ENCODE peak calls at places on chromosomes 11 and 22, in seven cellular contexts. J is GM23248; L is right lobe of liver; T is uterus; C is naive thymus-derived CD4-positive, alpha-beta T cell; H is Panc1; P is CD4-positive, CD25-positive, alpha-beta regulatory T cell. R is an unnamed sample.
A peak's percentile ranks its signal among the peaks of the same experiment; 100 is the strongest.

GRCh38 chr11:61752117-61752924 is at the start of gene MYRF:
- DNase-seq in H (no peak), T (peak; percentile 70), J (peak; percentile 79), P (peak; percentile 24), C (peak; percentile 79), L (peak; percentile 70), R (peak; percentile 49)

GRCh38 chr11:15933896-15934625 is 422.3 kb downstream of the SOX6 start:
- DNase-seq in J (no peak), C (no peak), P (no peak), T (no peak), H (no peak), L (no peak), R (no peak)

GRCh38 chr11:3231851-3232744 is at the start of gene MRGPRE:
- DNase-seq in T (peak; percentile 54), L (peak; percentile 41), P (no peak), J (peak; percentile 58), H (no peak), C (no peak), R (peak; percentile 62)

GRCh38 chr22:45294030-45294429 is 9.3 kb downstream of the UPK3A start:
- DNase-seq in T (no peak), C (no peak), H (no peak), P (no peak), J (no peak), L (no peak), R (no peak)

GRCh38 chr11:2206291-2206690 is 34.7 kb upstream of the TH start:
- DNase-seq in T (peak; percentile 4), P (no peak), C (peak; percentile 9), J (no peak), L (no peak), H (no peak), R (peak; percentile 2)

GRCh38 chr22:44483878-44484277 is 14.2 kb downstream of the RTL6 start:
- DNase-seq in J (no peak), T (no peak), P (no peak), H (no peak), C (no peak), L (no peak), R (no peak)

GRCh38 chr11:75482310-75482606 is 43.5 kb downstream of the GDPD5 start:
- DNase-seq in J (no peak), T (no peak), H (no peak), C (no peak), L (no peak), P (no peak), R (no peak)

GRCh38 chr11:60810583-60810982 is 25.4 kb downstream of the MS4A10 start:
- DNase-seq in L (no peak), T (no peak), J (no peak), P (no peak), C (no peak), H (no peak), R (no peak)

GRCh38 chr11:65366340-65366773 is 11.8 kb downstream of the TIGD3 start:
- DNase-seq in H (peak; percentile 60), J (peak; percentile 90), L (no peak), T (no peak), P (peak; percentile 69), C (no peak), R (no peak)

GRCh38 chr11:76609736-76610370 is 60.7 kb downstream of the LRRC32 start:
- DNase-seq in J (peak; percentile 39), H (no peak), P (no peak), T (no peak), L (no peak), C (no peak), R (no peak)

GRCh38 chr11:85806876-85807275 is 4.1 kb downstream of the SYTL2 start:
- DNase-seq in L (no peak), J (no peak), H (no peak), T (no peak), P (no peak), C (no peak), R (no peak)

GRCh38 chr11:26040339-26040738 is 291.6 kb upstream of the ANO3 start:
- DNase-seq in H (no peak), T (no peak), P (no peak), J (no peak), L (no peak), C (no peak), R (no peak)

GRCh38 chr11:75313457-75314272 is 37.8 kb downstream of the ARRB1 start:
- DNase-seq in H (no peak), J (peak; percentile 85), L (peak; percentile 40), P (no peak), C (no peak), T (peak; percentile 67), R (peak; percentile 76)

GRCh38 chr11:118434553-118435232 is 1.6 kb upstream of the KMT2A start:
- DNase-seq in P (no peak), L (peak; percentile 31), J (peak; percentile 73), C (peak; percentile 41), T (peak; percentile 25), H (no peak), R (peak; percentile 19)

GRCh38 chr11:8062781-8063257 is 18.2 kb upstream of the TUB start:
- DNase-seq in P (no peak), J (peak; percentile 45), C (no peak), L (no peak), H (no peak), T (no peak), R (no peak)

GRCh38 chr11:121553367-121553766 is 100.6 kb upstream of the SORL1-AS1 start:
- DNase-seq in C (no peak), L (no peak), H (no peak), J (no peak), P (no peak), T (no peak), R (no peak)

GRCh38 chr11:57324154-57324885 is 432 bp downstream of the TNKS1BP1 start:
- DNase-seq in C (peak; percentile 32), J (peak; percentile 73), H (no peak), L (peak; percentile 56), T (peak; percentile 60), P (peak; percentile 20), R (peak; percentile 53)

GRCh38 chr11:70085815-70086769 is 8.0 kb downstream of the ANO1 start:
- DNase-seq in P (no peak), C (no peak), L (peak; percentile 71), H (no peak), J (no peak), T (no peak), R (no peak)

GRCh38 chr11:9530020-9530628 is 43.3 kb upstream of the WEE1 start:
- DNase-seq in T (no peak), H (no peak), C (no peak), L (no peak), P (no peak), J (no peak), R (no peak)

GRCh38 chr11:35911013-35911412 is 32.8 kb upstream of the LDLRAD3 start:
- DNase-seq in H (no peak), C (no peak), J (no peak), T (no peak), P (no peak), L (no peak), R (no peak)

GRCh38 chr11:75014129-75014528 is 25.4 kb downstream of the NEU3 start:
- DNase-seq in H (no peak), L (no peak), T (no peak), P (no peak), J (peak; percentile 82), C (no peak), R (no peak)

GRCh38 chr11:69074375-69074774 is 25.6 kb downstream of the TPCN2 start:
- DNase-seq in H (no peak), C (no peak), L (no peak), T (no peak), J (no peak), P (no peak), R (no peak)
- H3K4me1 ChIP-seq in H (no peaks in the 10 kb centered on the region), C (no peaks in the 10 kb centered on the region), L (no peaks in the 10 kb centered on the region), T (peaks cover 8% of the 10 kb centered on the region), J (peaks cover 21% of the 10 kb centered on the region), P (peaks cover 2% of the 10 kb centered on the region), R (peaks cover 26% of the 10 kb centered on the region)

GRCh38 chr11:1100417-1101245 is 26.0 kb downstream of the MUC2 start:
- DNase-seq in H (no peak), P (no peak), J (no peak), C (no peak), L (peak; percentile 11), T (no peak), R (no peak)
- H3K36me3 ChIP-seq in H (no peaks in the 10 kb centered on the region), P (no peaks in the 10 kb centered on the region), J (no peaks in the 10 kb centered on the region), C (no peaks in the 10 kb centered on the region), L (no peaks in the 10 kb centered on the region), T (no peaks in the 10 kb centered on the region), R (no peaks in the 10 kb centered on the region)

GRCh38 chr22:30611197-30611596 is 4.2 kb downstream of the TCN2 start:
- DNase-seq in H (no peak), J (peak; percentile 57), T (no peak), L (no peak), P (no peak), C (no peak), R (no peak)
- H3K4me1 ChIP-seq in H (peaks cover 3% of the 10 kb centered on the region), J (peaks cover 17% of the 10 kb centered on the region), T (peaks cover 14% of the 10 kb centered on the region), L (no peaks in the 10 kb centered on the region), P (peaks cover 14% of the 10 kb centered on the region), C (peaks cover 6% of the 10 kb centered on the region), R (peaks cover 40% of the 10 kb centered on the region)

DNA sequence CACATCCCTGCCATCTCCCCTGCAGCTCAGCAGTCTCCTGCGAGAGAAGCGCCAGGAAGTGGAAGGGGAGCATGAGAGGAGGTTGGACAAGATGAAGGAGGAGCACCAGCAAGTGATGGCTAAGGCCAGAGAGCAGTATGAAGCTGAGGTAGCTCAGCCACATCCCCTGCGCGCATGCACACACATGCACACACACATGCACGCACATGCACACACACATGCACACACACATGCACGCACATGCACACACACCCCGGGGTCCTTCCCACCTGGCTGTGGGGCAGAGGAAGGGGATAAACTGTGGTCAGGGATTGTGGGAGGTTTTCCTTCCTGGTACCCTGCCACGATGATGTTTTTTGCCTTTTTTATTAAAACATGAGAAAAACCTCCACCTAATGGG is 65.3 kb downstream of the CEP164 start:
- DNase-seq in T (no peak), H (no peak), J (no peak), L (no peak), C (no peak), P (no peak), R (no peak)
- H3K36me3 ChIP-seq in T (no peaks in the 10 kb centered on the region), H (peaks cover 8% of the 10 kb centered on the region), J (peaks cover 29% of the 10 kb centered on the region), L (peaks cover 7% of the 10 kb centered on the region), C (peaks cover 81% of the 10 kb centered on the region), P (peaks cover 78% of the 10 kb centered on the region), R (peaks cover 84% of the 10 kb centered on the region)

GRCh38 chr11:71112990-71113389 is 139.4 kb downstream of the SHANK2 start:
- DNase-seq in H (no peak), L (peak; percentile 36), T (no peak), C (no peak), P (no peak), J (no peak), R (no peak)
- H3K4me1 ChIP-seq in H (no peaks in the 10 kb centered on the region), L (no peaks in the 10 kb centered on the region), T (no peaks in the 10 kb centered on the region), C (no peaks in the 10 kb centered on the region), P (no peaks in the 10 kb centered on the region), J (no peaks in the 10 kb centered on the region), R (no peaks in the 10 kb centered on the region)

R was measured in left ventricle myocardium inferior.